ENCODE peak calls at places on chromosomes 2 and 18, in seven cellular contexts. Y is DND-41, G is endodermal cell, I is PC-3, N is MM.1S, S is mammary epithelial cell, H is lung. D is an unnamed sample.

GRCh38 chr2:216827073-216827725 is 32.7 kb downstream of the TNP1 start:
- DNase-seq in I (no peak), Y (no peak), S (no peak), G (peak; percentile 55), H (no peak), N (no peak), D (no peak)

GRCh38 chr18:32771169-32771751 is 1.6 kb downstream of the KLHL14 start:
- DNase-seq in Y (no peak), N (peak; percentile 13), I (no peak), S (no peak), G (peak; percentile 81), H (no peak), D (peak; percentile 75)

GRCh38 chr2:241560883-241561474 is 2.4 kb downstream of the BOK start:
- DNase-seq in H (no peak), I (no peak), G (peak; percentile 49), Y (no peak), N (no peak), S (no peak), D (no peak)

GRCh38 chr18:42047721-42048120 is 92.7 kb downstream of the PIK3C3 start:
- DNase-seq in H (no peak), S (peak; percentile 12), G (no peak), N (no peak), Y (no peak), I (peak; percentile 8), D (no peak)

GRCh38 chr18:34048423-34048822 is 176.3 kb downstream of the NOL4 start:
- DNase-seq in I (no peak), N (no peak), S (no peak), H (no peak), G (no peak), Y (no peak), D (peak; percentile 64)

GRCh38 chr2:28516430-28516829 is 20.6 kb downstream of the PLB1 start:
- DNase-seq in H (no peak), N (no peak), I (no peak), G (no peak), S (no peak), Y (no peak), D (no peak)

GRCh38 chr18:5518179-5518770 is 25.5 kb downstream of the EPB41L3 start:
- DNase-seq in G (no peak), N (no peak), H (no peak), S (no peak), I (no peak), Y (no peak), D (no peak)

GRCh38 chr2:1855150-1855549 is 110.8 kb upstream of the PXDN start:
- DNase-seq in G (peak; percentile 79), I (no peak), N (no peak), S (no peak), H (no peak), Y (no peak), D (no peak)

GRCh38 chr2:236554629-236555282 is 14.9 kb upstream of the ACKR3 start:
- DNase-seq in N (peak; percentile 51), H (no peak), S (no peak), Y (peak; percentile 76), G (peak; percentile 13), I (no peak), D (no peak)

GRCh38 chr18:67300498-67300897 is 216.0 kb downstream of the DSEL start:
- DNase-seq in S (peak; percentile 5), G (no peak), I (no peak), H (no peak), Y (peak; percentile 48), N (no peak), D (peak; percentile 72)

GRCh38 chr2:71800106-71800809 is 346.9 kb downstream of the DYSF start:
- DNase-seq in H (no peak), S (no peak), Y (no peak), I (no peak), N (no peak), G (peak; percentile 29), D (no peak)

GRCh38 chr18:46542545-46542944 is 114.5 kb downstream of the LOXHD1 start:
- DNase-seq in H (no peak), S (peak; percentile 15), N (no peak), Y (no peak), I (peak; percentile 28), G (peak; percentile 70), D (no peak)

GRCh38 chr2:180411631-180412030 is 404.5 kb upstream of the CWC22 start:
- DNase-seq in G (no peak), Y (no peak), I (peak; percentile 4), S (no peak), N (no peak), H (no peak), D (no peak)

GRCh38 chr18:59140287-59140885 is 702 bp downstream of the SEC11C start:
- DNase-seq in H (no peak), I (peak; percentile 55), S (peak; percentile 48), N (peak; percentile 20), G (peak; percentile 77), Y (no peak), D (peak; percentile 71)

GRCh38 chr18:45334188-45334587 is 281.1 kb upstream of the SLC14A2 start:
- DNase-seq in I (no peak), Y (no peak), H (no peak), N (no peak), G (no peak), S (no peak), D (no peak)

GRCh38 chr2:240571314-240571973 is 3.2 kb downstream of the RNPEPL1 start:
- DNase-seq in H (no peak), N (no peak), Y (no peak), S (no peak), G (no peak), I (no peak), D (no peak)

GRCh38 chr2:210199186-210199765 is 26.0 kb downstream of the ACADL start:
- DNase-seq in G (no peak), Y (no peak), N (peak; percentile 30), I (peak; percentile 58), S (no peak), H (no peak), D (peak; percentile 71)

GRCh38 chr2:215461836-215462532 is 26.1 kb upstream of the FN1 start:
- DNase-seq in I (peak; percentile 30), N (no peak), H (no peak), Y (no peak), S (peak; percentile 63), G (no peak), D (no peak)

GRCh38 chr2:179963626-179964025 is 43.5 kb downstream of the CWC22 start:
- DNase-seq in N (no peak), Y (no peak), S (peak; percentile 17), G (no peak), I (peak; percentile 42), H (no peak), D (no peak)

GRCh38 chr2:173760553-173760952 is 204.6 kb downstream of the SP3 start:
- DNase-seq in S (no peak), Y (no peak), I (no peak), H (no peak), N (no peak), G (no peak), D (no peak)

GRCh38 chr2:47727956-47728355 is 55.0 kb upstream of the MSH6 start:
- DNase-seq in H (no peak), G (peak; percentile 59), I (no peak), N (no peak), Y (no peak), S (no peak), D (no peak)
- H3K4me1 ChIP-seq in H (no peaks in the 10 kb centered on the region), G (peaks cover 10% of the 10 kb centered on the region), I (peaks cover 6% of the 10 kb centered on the region), N (no peaks in the 10 kb centered on the region), Y (no peaks in the 10 kb centered on the region), S (no peaks in the 10 kb centered on the region), D (peaks cover 62% of the 10 kb centered on the region)

GRCh38 chr2:119487434-119488244 is 36.6 kb downstream of the SCTR start:
- DNase-seq in Y (no peak), N (no peak), I (no peak), S (no peak), G (peak; percentile 60), H (peak; percentile 76), D (no peak)
- H3K4me1 ChIP-seq in Y (no peaks in the 10 kb centered on the region), N (no peaks in the 10 kb centered on the region), I (peaks cover 17% of the 10 kb centered on the region), S (peaks cover 18% of the 10 kb centered on the region), G (peaks cover 29% of the 10 kb centered on the region), H (peaks cover 32% of the 10 kb centered on the region), D (no peaks in the 10 kb centered on the region)

DNA sequence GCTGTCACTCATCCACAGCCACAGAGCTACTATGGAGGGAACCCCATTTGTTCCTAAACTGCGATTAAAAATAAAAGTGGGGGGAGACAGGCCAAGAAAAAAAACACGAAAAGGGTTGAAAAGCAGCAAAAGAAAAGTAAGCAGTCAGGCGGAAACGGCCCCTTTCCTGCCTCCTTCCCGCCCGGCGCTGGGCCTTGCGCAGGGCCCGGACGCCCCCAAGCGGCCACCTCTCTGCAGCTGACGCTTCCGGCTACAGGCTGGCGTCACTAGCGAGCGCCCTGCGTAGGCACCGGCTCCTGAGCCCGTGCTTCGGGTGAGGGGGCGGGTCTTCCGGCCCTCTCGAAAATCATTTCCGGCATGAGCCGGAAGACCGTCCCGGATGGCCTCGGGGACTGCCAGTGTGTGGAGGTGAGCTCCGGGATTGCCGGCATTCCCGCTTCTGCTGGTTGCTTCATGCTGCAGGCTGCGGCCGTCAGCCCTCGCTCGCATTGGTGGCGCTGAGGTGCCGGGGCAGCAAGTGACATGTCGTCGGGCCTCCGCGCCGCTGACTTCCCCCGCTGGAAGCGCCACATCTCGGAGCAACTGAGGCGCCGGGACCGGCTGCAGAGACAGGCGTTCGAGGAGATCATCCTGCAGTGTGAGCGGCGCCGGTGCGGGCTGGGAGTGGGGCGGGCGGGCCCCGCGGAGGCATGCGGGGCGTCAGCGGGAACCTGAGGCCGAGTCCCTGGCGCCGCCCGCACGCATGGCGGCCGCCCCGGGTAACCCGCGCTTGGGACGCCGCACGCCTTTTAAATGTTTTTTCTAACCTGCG is at the start of gene ATG16L1:
- DNase-seq in S (peak; percentile 95), Y (peak; percentile 96), H (peak; percentile 95), N (peak; percentile 97), I (peak; percentile 97), G (peak; percentile 98), D (peak; percentile 98)
- H3K4me1 ChIP-seq in S (peaks cover 34% of the 10 kb centered on the region), Y (peaks cover 31% of the 10 kb centered on the region), H (peaks cover 4% of the 10 kb centered on the region), N (no peaks in the 10 kb centered on the region), I (peaks cover 49% of the 10 kb centered on the region), G (no peaks in the 10 kb centered on the region), D (peaks cover 38% of the 10 kb centered on the region)

DNA sequence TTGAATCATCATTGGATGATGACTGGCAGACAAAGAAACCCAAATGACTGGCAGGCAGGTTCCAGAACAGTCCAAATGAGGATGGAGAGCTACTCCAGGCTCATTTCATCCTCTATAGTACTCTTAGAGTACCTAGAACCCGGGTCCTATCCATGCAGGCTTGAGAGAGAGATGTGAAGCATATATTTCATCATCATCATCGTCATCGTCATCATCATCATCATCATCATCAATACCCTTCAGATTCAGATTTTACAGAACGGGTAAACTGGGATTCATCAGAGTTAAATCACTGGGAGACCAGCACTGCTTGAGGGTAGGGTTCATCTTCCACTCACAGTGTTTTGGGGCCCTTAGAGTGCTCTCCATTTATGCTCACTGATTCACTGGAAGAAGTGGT is 52.3 kb downstream of the PAX8 start:
- DNase-seq in S (no peak), I (no peak), Y (no peak), G (no peak), N (no peak), H (no peak), D (no peak)
- H3K4me1 ChIP-seq in S (no peaks in the 10 kb centered on the region), I (no peaks in the 10 kb centered on the region), Y (no peaks in the 10 kb centered on the region), G (peaks cover 5% of the 10 kb centered on the region), N (no peaks in the 10 kb centered on the region), H (no peaks in the 10 kb centered on the region), D (no peaks in the 10 kb centered on the region)

GRCh38 chr2:191264647-191265079 is 19.5 kb downstream of the MYO1B start:
- DNase-seq in Y (no peak), I (peak; percentile 51), N (no peak), H (no peak), S (peak; percentile 52), G (no peak), D (no peak)
- H3K4me1 ChIP-seq in Y (no peaks in the 10 kb centered on the region), I (peaks cover 26% of the 10 kb centered on the region), N (no peaks in the 10 kb centered on the region), H (peaks cover 14% of the 10 kb centered on the region), S (peaks cover 36% of the 10 kb centered on the region), G (peaks cover 18% of the 10 kb centered on the region), D (no peaks in the 10 kb centered on the region)

GRCh38 chr2:20184067-20184938 is 40.6 kb downstream of the SDC1 start:
- DNase-seq in G (peak; percentile 53), H (peak; percentile 75), S (peak; percentile 66), I (peak; percentile 93), Y (no peak), N (no peak), D (no peak)
- H3K4me1 ChIP-seq in G (peaks cover 25% of the 10 kb centered on the region), H (peaks cover 20% of the 10 kb centered on the region), S (peaks cover 45% of the 10 kb centered on the region), I (peaks cover 65% of the 10 kb centered on the region), Y (no peaks in the 10 kb centered on the region), N (no peaks in the 10 kb centered on the region), D (peaks cover 22% of the 10 kb centered on the region)